ENCODE peak calls at places on chromosomes 11 and 22, in eight cellular contexts. M is neural progenitor cell, J is sigmoid colon, Q is colonic mucosa, T is heart right ventricle, X is Peyer's patch, E is stomach, G is right atrium auricular region. O is an unnamed sample.

GRCh38 chr11:125348141-125348651 is 147.9 kb downstream of the FEZ1 start:
- DNase-seq in Q (no peak), M (peak; percentile 92), G (no peak), J (no peak), X (no peak), T (no peak), E (no peak), O (no peak)

GRCh38 chr11:624705-625635 is at the start of gene CDHR5:
- DNase-seq in T (no peak), M (no peak), Q (peak; percentile 86), G (no peak), E (no peak), J (no peak), X (no peak), O (no peak)

GRCh38 chr11:105081412-105082150 is 36.4 kb upstream of the CARD16 start:
- DNase-seq in X (no peak), E (no peak), J (no peak), G (no peak), Q (no peak), T (no peak), M (peak; percentile 2), O (no peak)

GRCh38 chr11:108223449-108224149 is 732 bp downstream of the ATM start:
- DNase-seq in E (no peak), M (no peak), T (no peak), G (no peak), J (no peak), X (no peak), Q (no peak), O (no peak)

GRCh38 chr11:60457576-60457975 is 1.9 kb downstream of the MS4A1 start:
- DNase-seq in M (no peak), E (no peak), Q (no peak), J (no peak), G (no peak), X (peak; percentile 70), T (no peak), O (no peak)

GRCh38 chr11:130144721-130145327 is 14.8 kb upstream of the ST14 start:
- DNase-seq in G (no peak), T (no peak), E (no peak), Q (no peak), M (peak; percentile 40), X (no peak), J (no peak), O (no peak)

GRCh38 chr22:20550851-20551744 is 43.7 kb downstream of the MED15 start:
- DNase-seq in Q (no peak), J (peak; percentile 83), M (peak; percentile 59), E (no peak), T (peak; percentile 33), X (peak; percentile 48), G (peak; percentile 74), O (no peak)

GRCh38 chr11:114077482-114078305 is 18.2 kb downstream of the ZBTB16 start:
- DNase-seq in X (peak; percentile 64), J (peak; percentile 61), M (no peak), Q (no peak), E (no peak), G (no peak), T (no peak), O (no peak)

GRCh38 chr11:26323837-26324236 is 8.1 kb upstream of the ANO3 start:
- DNase-seq in J (no peak), E (no peak), Q (no peak), T (no peak), M (no peak), G (no peak), X (no peak), O (no peak)

GRCh38 chr22:25452116-25452700 is 112.3 kb upstream of the GRK3 start:
- DNase-seq in X (no peak), Q (no peak), E (no peak), J (no peak), M (no peak), G (no peak), T (no peak), O (no peak)

GRCh38 chr22:38758276-38758945 is 2.6 kb upstream of the SUN2 start:
- DNase-seq in Q (no peak), M (no peak), G (no peak), T (no peak), E (no peak), J (no peak), X (peak; percentile 61), O (no peak)

GRCh38 chr11:30585892-30586250 is 282 bp downstream of the MPPED2 start:
- DNase-seq in G (no peak), M (peak; percentile 84), T (peak; percentile 30), X (no peak), J (peak; percentile 68), E (no peak), Q (peak; percentile 17), O (no peak)

DNA sequence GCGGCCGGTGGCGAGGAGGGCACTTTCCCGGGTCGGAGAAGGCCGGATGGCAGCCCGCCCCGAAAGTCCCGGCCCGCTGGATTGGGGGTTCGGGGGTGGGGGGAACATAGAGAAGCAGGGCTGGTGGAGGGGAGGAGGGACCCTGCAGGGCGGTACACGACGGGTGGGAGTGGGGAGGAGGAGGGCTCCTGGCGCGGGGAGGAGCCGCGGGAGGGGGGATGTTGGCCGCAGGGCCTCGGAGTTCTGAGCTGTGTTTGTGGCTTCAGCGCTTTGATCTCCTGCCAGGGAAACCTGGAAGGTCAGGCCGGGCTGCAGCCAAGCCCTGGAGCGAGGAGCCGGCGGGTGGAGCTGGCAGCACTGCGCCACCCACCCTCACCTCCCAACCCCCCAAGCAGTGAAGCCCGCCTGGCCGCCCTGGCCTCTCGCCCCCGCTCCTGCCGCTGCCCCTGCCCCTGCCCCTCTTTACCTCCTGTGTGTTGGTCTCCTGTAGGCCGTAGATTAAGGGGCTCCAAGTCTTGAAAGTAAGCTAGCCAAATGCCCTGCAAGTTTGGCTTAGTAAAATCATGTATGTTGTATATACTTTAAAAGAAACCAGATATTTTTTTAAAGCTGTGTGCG is 30.9 kb downstream of the C22orf31 start:
- DNase-seq in G (peak; percentile 72), J (peak; percentile 89), E (peak; percentile 93), T (peak; percentile 87), Q (peak; percentile 90), M (peak; percentile 79), X (no peak), O (no peak)
- H3K4me3 ChIP-seq in G (peak overlapping the region; percentile 56), J (peak overlapping the region; percentile 55), E (peak overlapping the region; percentile 41), T (peak overlapping the region; percentile 24), Q (peak overlapping the region; percentile 31), M (peak overlapping the region; percentile 62), X (peak overlapping the region; percentile 14), O (peak overlapping the region; percentile 37)

GRCh38 chr22:50191041-50191740 is 5.5 kb downstream of the TRABD start:
- DNase-seq in Q (peak; percentile 49), E (peak; percentile 61), M (no peak), G (no peak), J (no peak), T (no peak), X (peak; percentile 95), O (no peak)

GRCh38 chr22:50189184-50189848 is 3.6 kb downstream of the TRABD start:
- DNase-seq in E (peak; percentile 68), Q (peak; percentile 64), J (no peak), M (no peak), G (no peak), T (no peak), X (peak; percentile 69), O (no peak)

GRCh38 chr22:50192056-50192824 is 6.5 kb downstream of the TRABD start:
- DNase-seq in M (no peak), J (no peak), E (peak; percentile 39), X (peak; percentile 76), T (no peak), G (no peak), Q (no peak), O (no peak)

GRCh38 chr22:50189849-50190181 is 4.1 kb downstream of the TRABD start:
- DNase-seq in T (no peak), Q (peak; percentile 67), J (no peak), M (no peak), G (no peak), X (no peak), E (no peak), O (no peak)

GRCh38 chr22:50190182-50190951 is 4.7 kb downstream of the TRABD start:
- DNase-seq in X (peak; percentile 95), E (peak; percentile 88), M (peak; percentile 68), T (peak; percentile 77), G (peak; percentile 79), Q (peak; percentile 90), J (peak; percentile 87), O (no peak)
- TF ChIP-seq CTCF in X (peak; percentile 63), E (peak; percentile 34), M (peak; percentile 44), T (no peak), G (peak; percentile 60), Q (peak; percentile 49), J (no peak), O (peak; percentile 74)

DNA sequence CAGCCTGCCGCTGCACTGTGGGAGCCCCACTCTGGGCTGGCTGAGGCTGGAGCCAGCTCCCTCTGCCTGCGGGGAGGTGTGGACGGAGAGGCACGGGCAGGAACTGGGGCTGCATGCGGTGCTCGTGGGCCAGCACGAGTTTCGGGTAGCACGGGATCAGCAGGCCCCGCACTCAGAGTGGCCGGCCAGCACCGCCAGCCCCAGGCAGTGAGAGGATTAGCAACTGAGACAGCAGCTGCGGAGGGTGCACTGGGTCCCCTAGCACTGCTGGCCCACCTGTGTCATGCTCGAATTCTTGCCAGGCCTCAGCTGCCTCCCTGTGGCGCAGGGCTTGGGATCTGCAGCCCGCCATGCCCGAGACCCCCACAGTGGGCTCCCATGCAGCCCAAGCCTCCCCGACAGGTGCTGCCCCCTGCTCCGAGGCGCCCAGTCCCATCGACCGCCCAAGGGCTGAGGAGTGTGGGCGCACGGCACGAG is 24.0 kb upstream of the OR5B21 start:
- DNase-seq in G (no peak), J (no peak), T (no peak), X (no peak), E (no peak), Q (no peak), M (no peak), O (no peak)
- H3K36me3 ChIP-seq in G (peaks cover 7% of the 10 kb centered on the region), J (no peaks in the 10 kb centered on the region), T (no peaks in the 10 kb centered on the region), X (no peaks in the 10 kb centered on the region), E (peaks cover 51% of the 10 kb centered on the region), Q (no peaks in the 10 kb centered on the region), M (no peaks in the 10 kb centered on the region), O (peaks cover 8% of the 10 kb centered on the region)

GRCh38 chr11:64608636-64609035 is 17.6 kb downstream of the SLC22A12 start:
- DNase-seq in M (peak; percentile 52), T (no peak), E (no peak), X (no peak), J (no peak), Q (no peak), G (no peak), O (no peak)
- H3K4me3 ChIP-seq in M (no peak overlapping the region), T (no peak overlapping the region), E (no peak overlapping the region), X (no peak overlapping the region), J (no peak overlapping the region), Q (no peak overlapping the region), G (no peak overlapping the region), O (no peak overlapping the region)

GRCh38 chr22:42951093-42951710 is 63.7 kb downstream of the PACSIN2 start:
- DNase-seq in X (no peak), G (no peak), E (no peak), T (no peak), Q (no peak), M (no peak), J (no peak), O (no peak)

GRCh38 chr22:42950281-42950680 is 64.7 kb downstream of the PACSIN2 start:
- DNase-seq in T (no peak), Q (no peak), E (no peak), G (no peak), X (no peak), J (no peak), M (no peak), O (no peak)

GRCh38 chr22:42947211-42947990 is 67.5 kb downstream of the PACSIN2 start:
- DNase-seq in M (peak; percentile 28), X (no peak), Q (no peak), T (peak; percentile 55), E (peak; percentile 89), J (no peak), G (no peak), O (no peak)

GRCh38 chr22:42948205-42948804 is 66.6 kb downstream of the PACSIN2 start:
- DNase-seq in X (no peak), E (no peak), M (no peak), J (no peak), Q (no peak), T (no peak), G (no peak), O (no peak)

GRCh38 chr22:42949159-42949558 is 65.8 kb downstream of the PACSIN2 start:
- DNase-seq in G (no peak), J (no peak), E (no peak), M (no peak), T (peak; percentile 60), X (no peak), Q (no peak), O (no peak)
- TF ChIP-seq CTCF in G (no peak), J (no peak), E (no peak), M (no peak), T (no peak), X (no peak), Q (no peak), O (no peak)

O was measured in BJ.